ENCODE peak calls at places on chromosome 20, in four cellular contexts. One of them, this sample, is unnamed.

GRCh38 chr20:50112512-50113419 is at the start of gene UBE2V1:
- DNase-seq in GM12878: peak; percentile 53
- DNase-seq in SK-N-SH: peak; percentile 97
- DNase-seq in HCT116: peak; percentile 58
- DNase-seq in this sample: peak; percentile 89

GRCh38 chr20:39004508-39004907 is 42.4 kb downstream of the DHX35 start:
- DNase-seq in GM12878: no peak
- DNase-seq in SK-N-SH: no peak
- DNase-seq in HCT116: no peak
- DNase-seq in this sample: no peak

GRCh38 chr20:32823737-32824588 is 4.2 kb downstream of the MAPRE1 start:
- DNase-seq in GM12878: no peak
- DNase-seq in SK-N-SH: no peak
- DNase-seq in HCT116: no peak
- DNase-seq in this sample: no peak

GRCh38 chr20:52145587-52145986 is 46.0 kb downstream of the ZFP64 start:
- DNase-seq in GM12878: no peak
- DNase-seq in SK-N-SH: no peak
- DNase-seq in HCT116: no peak
- DNase-seq in this sample: no peak

GRCh38 chr20:50815162-50815989 is 20.5 kb downstream of the BCAS4 start:
- DNase-seq in GM12878: peak; percentile 65
- DNase-seq in SK-N-SH: no peak
- DNase-seq in HCT116: no peak
- DNase-seq in this sample: no peak

GRCh38 chr20:24989162-24989561 is 3.4 kb downstream of the APMAP start:
- DNase-seq in GM12878: no peak
- DNase-seq in SK-N-SH: no peak
- DNase-seq in HCT116: no peak
- DNase-seq in this sample: no peak

GRCh38 chr20:56353356-56353755 is 5.4 kb upstream of the FAM210B start:
- DNase-seq in GM12878: no peak
- DNase-seq in SK-N-SH: no peak
- DNase-seq in HCT116: no peak
- DNase-seq in this sample: no peak

GRCh38 chr20:16004108-16004854 is 569.0 kb downstream of the KIF16B start:
- DNase-seq in GM12878: no peak
- DNase-seq in SK-N-SH: no peak
- DNase-seq in HCT116: no peak
- DNase-seq in this sample: no peak

GRCh38 chr20:41029150-41029872 is 689 bp downstream of the TOP1 start:
- DNase-seq in GM12878: no peak
- DNase-seq in SK-N-SH: peak; percentile 68
- DNase-seq in HCT116: no peak
- DNase-seq in this sample: peak; percentile 41

GRCh38 chr20:31403886-31404285 is 2.1 kb downstream of the DEFB121 start:
- DNase-seq in GM12878: no peak
- DNase-seq in SK-N-SH: no peak
- DNase-seq in HCT116: no peak
- DNase-seq in this sample: no peak

GRCh38 chr20:31835977-31836852 is 9.2 kb downstream of the FOXS1 start:
- DNase-seq in GM12878: peak; percentile 23
- DNase-seq in SK-N-SH: peak; percentile 57
- DNase-seq in HCT116: peak; percentile 51
- DNase-seq in this sample: peak; percentile 54

GRCh38 chr20:58420798-58421496 is 31.9 kb downstream of the VAPB start:
- DNase-seq in GM12878: no peak
- DNase-seq in SK-N-SH: no peak
- DNase-seq in HCT116: peak; percentile 3
- DNase-seq in this sample: no peak

GRCh38 chr20:61436268-61436667 is 184.2 kb downstream of the CDH4 start:
- DNase-seq in GM12878: no peak
- DNase-seq in SK-N-SH: no peak
- DNase-seq in HCT116: no peak
- DNase-seq in this sample: no peak

GRCh38 chr20:62586799-62587198 is 55.5 kb upstream of the SLCO4A1 start:
- DNase-seq in GM12878: no peak
- DNase-seq in SK-N-SH: peak; percentile 52
- DNase-seq in HCT116: no peak
- DNase-seq in this sample: no peak
- TF ChIP-seq JUND in GM12878: no peak
- TF ChIP-seq JUND in SK-N-SH: no peak
- TF ChIP-seq JUND in HCT116: no peak
- TF ChIP-seq JUND in this sample: no peak

GRCh38 chr20:12882832-12883506 is 125.8 kb upstream of the SPTLC3 start:
- DNase-seq in GM12878: no peak
- DNase-seq in SK-N-SH: no peak
- DNase-seq in HCT116: no peak
- DNase-seq in this sample: no peak

GRCh38 chr20:12886618-12887363 is 122.0 kb upstream of the SPTLC3 start:
- DNase-seq in GM12878: no peak
- DNase-seq in SK-N-SH: no peak
- DNase-seq in HCT116: no peak
- DNase-seq in this sample: no peak

GRCh38 chr20:12883507-12883885 is 125.3 kb upstream of the SPTLC3 start:
- DNase-seq in GM12878: no peak
- DNase-seq in SK-N-SH: no peak
- DNase-seq in HCT116: no peak
- DNase-seq in this sample: no peak
- TF ChIP-seq JUND in GM12878: no peak
- TF ChIP-seq JUND in SK-N-SH: no peak
- TF ChIP-seq JUND in HCT116: no peak
- TF ChIP-seq JUND in this sample: no peak

DNA sequence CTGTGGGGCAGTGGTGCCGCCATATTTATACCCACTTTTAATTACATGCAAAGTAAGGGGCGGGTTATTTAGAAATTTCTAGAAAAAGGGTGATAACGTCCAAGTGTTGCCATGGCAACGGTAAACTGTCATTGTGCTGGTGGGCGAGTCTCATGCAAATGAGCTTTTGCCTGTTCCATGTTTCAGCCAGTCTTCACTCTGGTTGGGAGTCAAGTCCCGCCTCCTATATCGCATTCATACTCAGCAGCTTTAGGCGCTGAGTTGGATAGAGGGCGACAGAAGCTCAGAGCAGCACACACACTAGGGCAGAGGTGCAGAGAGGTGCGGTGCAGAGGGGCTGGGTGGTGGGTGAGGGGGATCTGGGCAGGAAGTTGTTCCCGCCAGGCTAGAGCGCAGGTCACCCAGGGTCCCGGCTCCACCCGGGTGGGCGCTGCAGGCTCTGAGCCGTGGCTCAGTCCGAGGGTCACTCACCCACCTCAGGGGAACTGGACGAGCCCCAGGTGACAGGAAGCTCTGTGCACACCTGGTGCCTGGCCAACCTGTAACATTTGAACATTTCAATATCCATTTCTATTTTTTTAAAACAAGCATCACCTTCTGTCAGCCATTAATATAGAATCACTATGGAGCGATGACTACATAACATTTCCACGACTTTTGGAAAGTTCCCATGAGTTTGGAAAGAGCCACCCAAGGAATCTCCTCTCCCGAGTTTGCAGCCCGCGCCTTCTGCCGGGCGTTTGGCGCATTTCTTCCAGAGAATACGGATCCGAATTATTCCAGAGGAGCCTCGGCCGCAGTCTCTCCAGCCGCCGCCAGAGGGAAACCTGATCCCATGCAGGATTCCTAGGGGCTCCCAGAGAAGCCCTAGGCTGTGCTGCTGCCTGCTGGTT is 89.1 kb upstream of the PHACTR3 start:
- DNase-seq in GM12878: no peak
- DNase-seq in SK-N-SH: peak; percentile 89
- DNase-seq in HCT116: peak; percentile 47
- DNase-seq in this sample: peak; percentile 82
- TF ChIP-seq JUND in GM12878: no peak
- TF ChIP-seq JUND in SK-N-SH: no peak
- TF ChIP-seq JUND in HCT116: no peak
- TF ChIP-seq JUND in this sample: no peak

GRCh38 chr20:19583532-19584175 is 174.4 kb upstream of the RIN2 start:
- DNase-seq in GM12878: no peak
- DNase-seq in SK-N-SH: peak; percentile 67
- DNase-seq in HCT116: peak; percentile 13
- DNase-seq in this sample: peak; percentile 90
- TF ChIP-seq JUND in GM12878: no peak
- TF ChIP-seq JUND in SK-N-SH: no peak
- TF ChIP-seq JUND in HCT116: no peak
- TF ChIP-seq JUND in this sample: no peak

This sample was measured in T47D.